ENCODE peak calls at places on chromosome 3, in five cellular contexts. G, I, C, W and X are unnamed samples.

GRCh38 chr3:74129056-74129455 is 485.4 kb downstream of the CNTN3 start:
- DNase-seq in G (no peak), I (no peak), C (no peak), W (no peak), X (no peak)

GRCh38 chr3:183158552-183159006 is 4.0 kb downstream of the LAMP3 start:
- DNase-seq in G (no peak), I (peak; percentile 46), C (no peak), W (peak; percentile 37), X (peak; percentile 36)

GRCh38 chr3:184338538-184338945 is 1.1 kb downstream of the FAM131A start:
- DNase-seq in G (peak; percentile 74), I (peak; percentile 90), C (no peak), W (no peak), X (peak; percentile 85)

GRCh38 chr3:4416961-4417360 is 50.1 kb downstream of the SUMF1 start:
- DNase-seq in G (no peak), I (peak; percentile 62), C (no peak), W (no peak), X (peak; percentile 64)

GRCh38 chr3:190371152-190371551 is 16.8 kb upstream of the CLDN16 start:
- DNase-seq in G (no peak), I (no peak), C (no peak), W (no peak), X (no peak)

GRCh38 chr3:156630081-156630772 is 44.2 kb upstream of the TIPARP start:
- DNase-seq in G (no peak), I (no peak), C (no peak), W (no peak), X (no peak)

GRCh38 chr3:10334461-10334860 is 13.5 kb upstream of the SEC13 start:
- DNase-seq in G (peak; percentile 29), I (peak; percentile 60), C (no peak), W (no peak), X (peak; percentile 80)

GRCh38 chr3:83514130-83514914 is 1444.5 kb upstream of the CADM2 start:
- DNase-seq in G (no peak), I (no peak), C (no peak), W (no peak), X (no peak)

GRCh38 chr3:89262561-89262960 is 155.1 kb downstream of the EPHA3 start:
- DNase-seq in G (no peak), I (no peak), C (no peak), W (no peak), X (no peak)

GRCh38 chr3:52721002-52721741 is 15.3 kb downstream of the SPCS1 start:
- DNase-seq in G (no peak), I (no peak), C (no peak), W (no peak), X (no peak)

GRCh38 chr3:140276698-140277097 is 341.7 kb downstream of the CLSTN2 start:
- DNase-seq in G (no peak), I (no peak), C (no peak), W (no peak), X (no peak)

GRCh38 chr3:171446801-171447578 is 13.2 kb downstream of the TNIK start:
- DNase-seq in G (no peak), I (peak; percentile 55), C (no peak), W (no peak), X (peak; percentile 39)

GRCh38 chr3:151276038-151277027 is 2.0 kb downstream of the P2RY14 start:
- DNase-seq in G (no peak), I (no peak), C (no peak), W (no peak), X (no peak)

GRCh38 chr3:141797167-141797773 is 34.1 kb downstream of the GRK7 start:
- DNase-seq in G (no peak), I (no peak), C (no peak), W (no peak), X (peak; percentile 45)

GRCh38 chr3:50567386-50568182 is at the start of gene C3orf18:
- DNase-seq in G (peak; percentile 86), I (peak; percentile 98), C (peak; percentile 96), W (peak; percentile 86), X (peak; percentile 99)

GRCh38 chr3:170442945-170443344 is 24.3 kb downstream of the CLDN11 start:
- DNase-seq in G (no peak), I (no peak), C (no peak), W (no peak), X (no peak)

GRCh38 chr3:39378092-39378491 is 5.1 kb upstream of the SLC25A38 start:
- DNase-seq in G (no peak), I (peak; percentile 24), C (peak; percentile 46), W (peak; percentile 44), X (peak; percentile 27)

GRCh38 chr3:157204431-157204830 is 44.5 kb upstream of the CCNL1 start:
- DNase-seq in G (no peak), I (peak; percentile 13), C (no peak), W (no peak), X (no peak)

GRCh38 chr3:142226474-142226873 is 1.1 kb upstream of the GK5 start:
- DNase-seq in G (no peak), I (no peak), C (no peak), W (no peak), X (peak; percentile 16)

GRCh38 chr3:129892857-129893615 is 475 bp downstream of the TMCC1 start:
- DNase-seq in G (peak; percentile 69), I (peak; percentile 30), C (no peak), W (peak; percentile 27), X (peak; percentile 14)

GRCh38 chr3:71010731-71011455 is 572.6 kb downstream of the FOXP1 start:
- DNase-seq in G (no peak), I (no peak), C (peak; percentile 41), W (peak; percentile 71), X (no peak)

GRCh38 chr3:185828755-185829154 is 3.9 kb upstream of the IGF2BP2 start:
- DNase-seq in G (no peak), I (no peak), C (no peak), W (no peak), X (no peak)

GRCh38 chr3:130834476-130834875 is 59.4 kb upstream of the ATP2C1 start:
- DNase-seq in G (no peak), I (no peak), C (no peak), W (no peak), X (no peak)